ENCODE peak calls at places on chromosomes 11 and 22, in four cellular contexts. G, L, Q and O are unnamed samples.

GRCh38 chr11:134384406-134384805 is 27.6 kb downstream of the B3GAT1 start:
- DNase-seq in L (no peak), Q (no peak), G (no peak), O (no peak)

GRCh38 chr22:44702479-44703219 is 645 bp downstream of the PRR5 start:
- DNase-seq in L (peak), Q (peak), G (no peak), O (no peak)

GRCh38 chr11:119728226-119728626 is 774 bp downstream of the NECTIN1 start:
- DNase-seq in L (no peak), G (no peak), Q (no peak), O (no peak)

GRCh38 chr11:114399903-114400221 is 449 bp downstream of the C11orf71 start:
- DNase-seq in G (no peak), Q (peak), L (no peak), O (peak)

GRCh38 chr11:64544616-64545296 is 46.3 kb upstream of the SLC22A12 start:
- DNase-seq in L (no peak), Q (no peak), G (no peak), O (no peak)

GRCh38 chr11:836700-837099 is 3.9 kb downstream of the CD151 start:
- DNase-seq in L (no peak), Q (no peak), G (no peak), O (no peak)

GRCh38 chr11:71484248-71485062 is 31.5 kb downstream of the NADSYN1 start:
- DNase-seq in L (no peak), G (no peak), Q (no peak), O (no peak)

GRCh38 chr11:56509439-56509838 is 18.3 kb upstream of the OR5M8 start:
- DNase-seq in Q (no peak), L (no peak), G (no peak), O (no peak)

GRCh38 chr11:134736251-134737072 is 324.4 kb upstream of the B3GAT1 start:
- DNase-seq in Q (no peak), L (no peak), G (no peak), O (no peak)

GRCh38 chr11:2885676-2886081 is at the start of gene CDKN1C:
- DNase-seq in L (peak), G (peak), Q (peak), O (peak)

GRCh38 chr11:31987118-31988005 is 103.5 kb upstream of the RCN1 start:
- DNase-seq in G (no peak), Q (no peak), L (no peak), O (no peak)

GRCh38 chr11:2837096-2837601 is 48.4 kb downstream of the CDKN1C start:
- DNase-seq in G (no peak), Q (no peak), L (no peak), O (no peak)

GRCh38 chr22:48394787-48395620 is 1432.7 kb downstream of the BRD1 start:
- DNase-seq in G (no peak), L (no peak), Q (no peak), O (no peak)

GRCh38 chr11:10694481-10695239 is 1.1 kb upstream of the IRAG1 start:
- DNase-seq in Q (no peak), G (no peak), L (no peak), O (no peak)

GRCh38 chr22:43409800-43410199 is 2.0 kb upstream of the MPPED1 start:
- DNase-seq in L (no peak), G (no peak), Q (no peak), O (no peak)

GRCh38 chr11:74009675-74010305 is 905 bp upstream of the UCP3 start:
- DNase-seq in G (no peak), Q (no peak), L (no peak), O (no peak)

GRCh38 chr11:62669420-62670161 is 1.9 kb upstream of the UQCC3 start:
- DNase-seq in L (no peak), G (no peak), Q (no peak), O (no peak)

GRCh38 chr11:64810891-64811272 is 531 bp upstream of the MEN1 start:
- DNase-seq in L (peak), Q (no peak), G (no peak), O (no peak)

GRCh38 chr22:46233231-46233630 is 16.9 kb downstream of the CDPF1 start:
- DNase-seq in L (no peak), G (peak), Q (peak), O (peak)

GRCh38 chr22:42612336-42612735 is 2.3 kb downstream of the POLDIP3 start:
- DNase-seq in L (no peak), Q (no peak), G (no peak), O (no peak)

GRCh38 chr11:120778692-120779490 is 245.0 kb upstream of the TBCEL start:
- DNase-seq in L (no peak), G (no peak), Q (no peak), O (no peak)

GRCh38 chr11:106828576-106828975 is 189.7 kb downstream of the GUCY1A2 start:
- DNase-seq in G (no peak), Q (no peak), L (no peak), O (no peak)

GRCh38 chr22:22558071-22558971 is 744 bp downstream of the PRAME start:
- DNase-seq in G (no peak), L (no peak), Q (no peak), O (no peak)

GRCh38 chr11:5596611-5597201 is at the start of gene TRIM6:
- DNase-seq in L (no peak), G (peak), Q (no peak), O (no peak)

GRCh38 chr11:32891657-32892354 is 805 bp upstream of the QSER1 start:
- DNase-seq in G (peak), L (no peak), Q (no peak), O (no peak)

GRCh38 chr11:103035656-103036434 is 56.1 kb downstream of the DCUN1D5 start:
- DNase-seq in G (peak), L (peak), Q (peak), O (peak)

GRCh38 chr22:40668611-40669390 is 10.5 kb upstream of the MCHR1 start:
- DNase-seq in Q (peak), G (peak), L (no peak), O (no peak)

GRCh38 chr11:125264091-125265022 is 99.8 kb downstream of the PKNOX2 start:
- DNase-seq in Q (no peak), G (no peak), L (no peak), O (no peak)

GRCh38 chr11:120211522-120212258 is 858 bp downstream of the OAF start:
- DNase-seq in G (no peak), L (no peak), Q (no peak), O (no peak)